ENCODE peak calls at places on chromosomes 3 and 15, in seven cellular contexts. R is K562, V is HCT116, D is GM12878, N is endothelial cell of umbilical vein, H is H1, F is HepG2. X is an unnamed sample.
A peak's percentile ranks its signal among the peaks of the same experiment; 100 is the strongest.

GRCh38 chr3:178485756-178486155 is 50.5 kb upstream of the KCNMB2 start:
- DNase-seq in R (no peak), V (no peak), D (no peak), N (no peak), H (no peak), F (no peak), X (no peak)

GRCh38 chr3:129549805-129550204 is 6.8 kb downstream of the H1-8 start:
- DNase-seq in R (no peak), V (no peak), D (no peak), N (no peak), H (no peak), F (no peak), X (no peak)

GRCh38 chr3:158352551-158352950 is 218.4 kb upstream of the MLF1 start:
- DNase-seq in R (no peak), V (no peak), D (no peak), N (no peak), H (no peak), F (no peak), X (no peak)

GRCh38 chr15:63826513-63826912 is 7.2 kb downstream of the HERC1 start:
- DNase-seq in R (peak; percentile 66), V (no peak), D (no peak), N (peak; percentile 47), H (no peak), F (no peak), X (no peak)

GRCh38 chr3:108352176-108352575 is 55.8 kb downstream of the HHLA2 start:
- DNase-seq in R (no peak), V (no peak), D (no peak), N (no peak), H (no peak), F (no peak), X (no peak)

GRCh38 chr3:52625041-52625440 is 60.7 kb downstream of the PBRM1 start:
- DNase-seq in R (no peak), V (no peak), D (no peak), N (no peak), H (no peak), F (no peak), X (no peak)

GRCh38 chr3:195559723-195560409 is 16.7 kb upstream of the PPP1R2 start:
- DNase-seq in R (no peak), V (peak; percentile 39), D (no peak), N (no peak), H (no peak), F (peak; percentile 28), X (no peak)

GRCh38 chr3:58685641-58686040 is 19.1 kb upstream of the FAM3D start:
- DNase-seq in R (no peak), V (no peak), D (no peak), N (no peak), H (no peak), F (no peak), X (no peak)

DNA sequence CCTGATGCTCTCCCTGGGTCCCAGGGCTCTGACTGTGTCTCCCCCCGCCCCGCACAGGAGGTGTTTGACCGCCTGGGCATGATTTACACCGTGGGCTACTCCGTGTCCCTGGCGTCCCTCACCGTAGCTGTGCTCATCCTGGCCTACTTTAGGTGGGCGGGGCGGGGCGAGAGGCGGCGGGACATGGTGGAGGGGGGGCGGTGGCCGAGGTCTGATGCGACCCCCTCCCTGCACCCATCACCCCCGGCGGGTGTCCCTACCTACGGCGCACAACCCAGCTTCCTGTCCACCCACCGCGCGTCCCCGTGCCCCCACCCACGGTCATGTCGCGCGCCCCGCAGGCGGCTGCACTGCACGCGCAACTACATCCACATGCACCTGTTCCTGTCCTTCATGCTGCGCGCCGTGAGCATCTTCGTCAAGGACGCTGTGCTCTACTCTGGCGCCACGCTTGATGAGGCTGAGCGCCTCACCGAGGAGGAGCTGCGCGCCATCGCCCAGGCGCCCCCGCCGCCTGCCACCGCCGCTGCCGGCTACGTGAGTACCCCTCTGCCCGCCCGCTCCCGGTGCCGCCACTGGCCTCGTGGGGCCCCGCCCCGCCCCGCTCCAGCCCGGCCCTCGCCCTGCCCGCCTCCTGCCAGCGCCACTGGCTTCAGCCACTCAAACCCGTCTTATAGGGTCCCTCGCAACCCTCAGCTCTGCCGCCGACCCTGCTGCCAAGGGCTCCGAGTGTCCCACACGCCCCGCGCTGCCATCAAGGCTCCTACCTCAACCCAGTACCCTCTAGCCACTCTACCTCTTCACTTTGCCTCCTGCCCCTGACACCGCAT is 21.0 kb downstream of the PTH1R start:
- DNase-seq in R (no peak), V (no peak), D (no peak), N (no peak), H (peak; percentile 72), F (no peak), X (no peak)
- TF ChIP-seq EZH2 in R (no peak), V (no peak), D (no peak), N (peak; percentile 18), H (peak; percentile 44), F (no peak), X (no peak)

GRCh38 chr15:100454148-100454547 is 74.6 kb downstream of the CERS3 start:
- DNase-seq in R (no peak), V (no peak), D (no peak), N (no peak), H (no peak), F (no peak), X (no peak)

GRCh38 chr15:100461049-100461448 is 67.7 kb downstream of the CERS3 start:
- DNase-seq in R (no peak), V (no peak), D (peak; percentile 3), N (no peak), H (no peak), F (no peak), X (no peak)

DNA sequence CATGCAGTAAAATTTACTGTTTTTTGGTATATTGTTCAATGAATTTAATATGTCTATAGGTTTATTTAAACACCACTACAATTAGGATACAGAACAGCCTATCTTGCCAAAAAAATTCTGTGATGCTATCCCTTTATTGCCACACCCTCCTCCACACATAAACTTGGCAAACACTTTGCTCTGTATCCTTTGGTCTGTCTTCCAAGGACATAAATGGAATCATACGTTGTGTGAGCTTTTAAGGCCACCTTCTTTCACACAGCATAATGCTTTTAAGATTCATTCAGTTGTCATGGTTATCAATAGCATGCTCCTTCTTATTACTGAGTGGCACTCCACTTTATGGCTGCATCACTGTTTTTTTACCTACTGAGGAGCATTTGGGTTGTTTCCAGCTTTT is 71.5 kb downstream of the CERS3 start:
- DNase-seq in R (no peak), V (no peak), D (no peak), N (no peak), H (no peak), F (no peak), X (no peak)
- H3K9me3 ChIP-seq in R (no peaks in the 10 kb centered on the region), V (no peaks in the 10 kb centered on the region), D (no peaks in the 10 kb centered on the region), N (no peaks in the 10 kb centered on the region), H (peaks cover 42% of the 10 kb centered on the region), F (no peaks in the 10 kb centered on the region), X (no peaks in the 10 kb centered on the region)

GRCh38 chr3:152270145-152270870 is 1.6 kb downstream of the MBNL1 start:
- DNase-seq in R (peak; percentile 69), V (no peak), D (no peak), N (peak; percentile 51), H (no peak), F (peak; percentile 39), X (no peak)

GRCh38 chr3:152268501-152269422 is at the start of gene MBNL1:
- DNase-seq in R (peak; percentile 95), V (peak; percentile 70), D (no peak), N (peak; percentile 91), H (peak; percentile 81), F (peak; percentile 70), X (no peak)

GRCh38 chr3:152267831-152268500 is 763 bp upstream of the MBNL1 start:
- DNase-seq in R (no peak), V (no peak), D (no peak), N (peak; percentile 58), H (no peak), F (no peak), X (no peak)

GRCh38 chr3:152270944-152271343 is 2.2 kb downstream of the MBNL1 start:
- DNase-seq in R (no peak), V (no peak), D (no peak), N (peak; percentile 42), H (no peak), F (no peak), X (no peak)

DNA sequence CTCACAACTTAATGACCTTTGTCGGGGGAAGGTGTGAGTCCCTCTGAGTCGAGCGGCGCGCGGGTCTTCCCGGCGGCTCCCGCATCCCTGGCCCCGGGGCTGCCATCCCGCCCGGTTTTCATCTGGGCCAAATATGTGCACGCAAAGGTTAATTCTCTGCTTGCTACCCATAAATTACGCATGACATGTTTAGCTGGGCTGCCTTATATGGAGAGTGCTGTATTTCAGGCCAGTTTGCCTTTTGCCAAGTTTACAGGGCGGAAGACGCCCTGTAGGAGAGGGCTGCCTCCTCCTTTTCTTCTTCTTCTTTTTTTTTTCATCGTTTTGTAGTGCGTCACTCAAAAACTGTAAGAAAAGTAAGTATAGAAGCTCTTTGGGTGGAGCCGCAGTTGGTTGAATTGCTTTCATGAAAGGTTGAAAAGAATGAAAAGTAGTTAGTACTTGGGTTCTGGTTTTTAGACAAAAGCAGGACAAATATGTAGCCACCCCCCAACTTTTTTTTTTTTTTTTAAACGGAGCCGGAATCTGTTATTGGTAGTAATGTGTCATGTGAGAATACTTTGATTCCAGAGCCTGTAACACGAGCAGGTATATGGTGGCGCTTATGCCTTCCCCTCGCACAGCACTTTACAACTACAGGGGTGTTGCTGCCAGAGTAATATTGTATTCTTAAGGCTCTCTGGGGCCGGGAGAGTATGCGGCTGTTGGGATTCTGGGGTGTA is 855 bp downstream of the MBNL1 start:
- DNase-seq in R (peak; percentile 66), V (no peak), D (no peak), N (peak; percentile 82), H (no peak), F (peak; percentile 46), X (no peak)
- TF ChIP-seq POLR2AphosphoS5 in R (no peak), V (no peak), D (peak; percentile 20), N (peak; percentile 66), H (no peak), F (no peak), X (peak; percentile 55)

GRCh38 chr3:194395767-194396527 is 3.1 kb downstream of the GP5 start:
- DNase-seq in R (peak; percentile 84), V (no peak), D (no peak), N (no peak), H (peak; percentile 65), F (peak; percentile 35), X (no peak)

GRCh38 chr3:194395201-194395600 is 3.9 kb downstream of the GP5 start:
- DNase-seq in R (peak; percentile 34), V (no peak), D (no peak), N (peak; percentile 11), H (peak; percentile 36), F (peak; percentile 24), X (peak; percentile 76)

GRCh38 chr3:194396561-194396896 is 2.5 kb downstream of the GP5 start:
- DNase-seq in R (no peak), V (no peak), D (no peak), N (no peak), H (no peak), F (peak; percentile 12), X (no peak)

GRCh38 chr3:194397757-194398312 is 1.2 kb downstream of the GP5 start:
- DNase-seq in R (no peak), V (no peak), D (no peak), N (peak; percentile 37), H (no peak), F (no peak), X (no peak)

DNA sequence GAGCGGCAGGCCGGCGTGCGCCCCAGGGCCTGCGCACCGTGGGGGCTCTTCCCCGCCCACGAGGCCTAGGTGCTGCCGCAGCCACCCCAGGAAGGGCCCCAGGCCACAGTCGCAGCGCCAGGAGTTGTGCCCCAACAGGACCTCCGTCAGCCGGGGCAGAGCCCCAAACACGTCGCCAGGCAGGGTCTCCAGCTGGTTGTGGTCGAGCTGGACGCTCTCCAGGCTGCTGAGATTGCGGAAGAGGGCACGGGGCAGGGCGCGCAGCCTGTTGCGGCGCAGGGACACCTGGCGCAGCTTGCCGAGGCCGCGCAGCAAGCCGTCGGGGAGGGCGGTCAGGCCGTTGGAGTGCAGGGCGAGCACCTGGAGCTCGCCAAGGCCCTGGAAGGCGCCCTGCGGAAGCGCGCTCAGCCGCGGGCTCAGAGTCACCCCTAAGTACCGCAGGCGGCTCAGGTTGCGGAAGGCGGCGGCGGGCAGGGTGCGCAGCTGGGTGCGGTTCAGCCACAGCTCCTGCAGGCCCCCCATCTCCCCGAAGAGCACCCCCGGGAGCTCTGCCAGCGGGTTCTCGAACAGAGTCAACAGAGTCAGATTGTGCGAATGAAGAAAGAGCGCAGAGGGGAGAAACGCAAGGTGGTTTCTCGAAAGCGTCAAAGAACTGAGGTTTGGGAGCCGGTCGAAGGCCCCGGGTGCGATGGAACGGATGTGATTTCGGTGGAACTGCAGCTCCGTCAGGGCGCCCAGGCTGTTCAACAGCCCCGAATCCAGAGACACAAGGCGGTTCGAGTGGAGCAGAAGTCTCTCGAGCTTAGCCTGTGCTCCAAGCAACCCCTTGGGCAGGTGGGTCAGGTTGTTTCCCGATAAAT is 1.9 kb downstream of the GP5 start:
- DNase-seq in R (no peak), V (no peak), D (no peak), N (peak; percentile 21), H (no peak), F (no peak), X (no peak)
- TF ChIP-seq EZH2 in R (no peak), V (no peak), D (no peak), N (peak; percentile 2), H (peak; percentile 83), F (no peak), X (no peak)

X was measured in SK-N-MC.